ENCODE peak calls at places on chromosomes 3 and 15, in five cellular contexts. I, S, G, N and D are unnamed samples.

GRCh38 chr3:156449712-156450574 is 105.0 kb downstream of the SSR3 start:
- DNase-seq in I (no peak), S (no peak), G (no peak), N (no peak), D (no peak)

GRCh38 chr15:100131321-100132224 is 210.2 kb downstream of the ADAMTS17 start:
- DNase-seq in I (no peak), S (no peak), G (no peak), N (peak), D (no peak)

GRCh38 chr3:183253961-183254815 is 1.1 kb downstream of the B3GNT5 start:
- DNase-seq in I (peak), S (peak), G (peak), N (peak), D (peak)

GRCh38 chr3:185744997-185745843 is 79.6 kb downstream of the IGF2BP2 start:
- DNase-seq in I (no peak), S (no peak), G (no peak), N (no peak), D (peak)

GRCh38 chr15:50107591-50108408 is 11.2 kb downstream of the ATP8B4 start:
- DNase-seq in I (no peak), S (peak), G (no peak), N (peak), D (peak)

GRCh38 chr15:68201879-68202261 is 3.3 kb downstream of the CALML4 start:
- DNase-seq in I (no peak), S (no peak), G (no peak), N (no peak), D (no peak)

GRCh38 chr15:83692820-83693581 is 39.1 kb downstream of the ADAMTSL3 start:
- DNase-seq in I (peak), S (no peak), G (no peak), N (no peak), D (no peak)

GRCh38 chr15:86327230-86327865 is 247.7 kb downstream of the AGBL1 start:
- DNase-seq in I (no peak), S (no peak), G (no peak), N (no peak), D (no peak)

GRCh38 chr3:63067999-63068645 is 192.9 kb upstream of the CADPS start:
- DNase-seq in I (no peak), S (no peak), G (no peak), N (no peak), D (peak)

GRCh38 chr3:126517291-126517951 is at the start of gene UROC1:
- DNase-seq in I (no peak), S (peak), G (no peak), N (no peak), D (no peak)

GRCh38 chr15:60070838-60071493 is 66.9 kb downstream of the FOXB1 start:
- DNase-seq in I (no peak), S (no peak), G (no peak), N (no peak), D (no peak)

GRCh38 chr15:22868495-22868894 is 30.0 kb downstream of the NIPA2 start:
- DNase-seq in I (no peak), S (no peak), G (no peak), N (no peak), D (no peak)

GRCh38 chr3:183317886-183318845 is 65.1 kb downstream of the B3GNT5 start:
- DNase-seq in I (no peak), S (no peak), G (no peak), N (no peak), D (no peak)

GRCh38 chr3:131501949-131502348 is 822 bp downstream of the MRPL3 start:
- DNase-seq in I (no peak), S (no peak), G (no peak), N (no peak), D (no peak)

GRCh38 chr15:69595009-69595825 is 142.6 kb downstream of the RPLP1 start:
- DNase-seq in I (peak), S (no peak), G (no peak), N (peak), D (no peak)

GRCh38 chr3:136957751-136958288 is at the start of gene IL20RB:
- DNase-seq in I (no peak), S (no peak), G (no peak), N (no peak), D (no peak)

GRCh38 chr3:40211579-40211978 is 97.9 kb upstream of the EIF1B start:
- DNase-seq in I (no peak), S (no peak), G (no peak), N (no peak), D (no peak)

GRCh38 chr15:98002874-98003273 is 42.4 kb downstream of the ARRDC4 start:
- DNase-seq in I (no peak), S (no peak), G (no peak), N (no peak), D (no peak)

GRCh38 chr15:78909791-78910228 is 35.0 kb downstream of the CTSH start:
- DNase-seq in I (no peak), S (no peak), G (peak), N (no peak), D (no peak)

GRCh38 chr15:67839358-67839928 is 402 bp downstream of the RNU6-1 start:
- DNase-seq in I (no peak), S (peak), G (peak), N (no peak), D (no peak)

GRCh38 chr15:94576889-94577533 is 345.6 kb downstream of the MCTP2 start:
- DNase-seq in I (no peak), S (no peak), G (no peak), N (peak), D (no peak)

GRCh38 chr3:58577269-58577821 is at the start of gene FAM107A:
- DNase-seq in I (peak), S (peak), G (peak), N (peak), D (no peak)

GRCh38 chr3:132660056-132660744 is at the start of gene UBA5:
- DNase-seq in I (peak), S (peak), G (peak), N (peak), D (peak)

GRCh38 chr15:43792761-43793493 is 807 bp downstream of the SERF2 start:
- DNase-seq in I (no peak), S (peak), G (peak), N (no peak), D (no peak)

GRCh38 chr15:34203936-34204335 is 6.0 kb downstream of the KATNBL1 start:
- DNase-seq in I (no peak), S (no peak), G (no peak), N (no peak), D (no peak)

GRCh38 chr3:117688583-117688982 is 979.0 kb downstream of the TUSC7 start:
- DNase-seq in I (no peak), S (no peak), G (no peak), N (peak), D (no peak)

GRCh38 chr15:96268421-96269204 is 61.9 kb upstream of the NR2F2 start:
- DNase-seq in I (no peak), S (no peak), G (no peak), N (no peak), D (no peak)

GRCh38 chr3:102471001-102471400 is 36.2 kb downstream of the ZPLD1 start:
- DNase-seq in I (no peak), S (no peak), G (no peak), N (no peak), D (no peak)

GRCh38 chr3:187586226-187586625 is 84.0 kb downstream of the SST start:
- DNase-seq in I (no peak), S (no peak), G (no peak), N (no peak), D (no peak)

GRCh38 chr3:66470956-66471686 is 29.7 kb downstream of the LRIG1 start:
- DNase-seq in I (no peak), S (no peak), G (no peak), N (no peak), D (no peak)

GRCh38 chr3:66468016-66468735 is 32.6 kb downstream of the LRIG1 start:
- DNase-seq in I (no peak), S (no peak), G (no peak), N (no peak), D (no peak)

GRCh38 chr3:66466606-66467270 is 34.1 kb downstream of the LRIG1 start:
- DNase-seq in I (no peak), S (no peak), G (no peak), N (no peak), D (no peak)

GRCh38 chr3:66470285-66470684 is 30.5 kb downstream of the LRIG1 start:
- DNase-seq in I (no peak), S (no peak), G (no peak), N (no peak), D (no peak)

GRCh38 chr3:66469220-66469640 is 31.6 kb downstream of the LRIG1 start:
- DNase-seq in I (no peak), S (no peak), G (no peak), N (no peak), D (peak)
- TF ChIP-seq POLR2A in I (no peak), S (no peak), G (no peak), N (no peak), D (no peak)

GRCh38 chr3:32570426-32571191 is at the start of gene DYNC1LI1:
- DNase-seq in I (peak), S (peak), G (peak), N (peak), D (peak)
- TF ChIP-seq POLR2A in I (peak), S (peak), G (peak), N (no peak), D (peak)

GRCh38 chr3:70042683-70043082 is 43.1 kb downstream of the SAMMSON start:
- DNase-seq in I (no peak), S (no peak), G (no peak), N (no peak), D (no peak)

GRCh38 chr3:70038671-70039070 is 39.1 kb downstream of the SAMMSON start:
- DNase-seq in I (no peak), S (no peak), G (no peak), N (no peak), D (no peak)

DNA sequence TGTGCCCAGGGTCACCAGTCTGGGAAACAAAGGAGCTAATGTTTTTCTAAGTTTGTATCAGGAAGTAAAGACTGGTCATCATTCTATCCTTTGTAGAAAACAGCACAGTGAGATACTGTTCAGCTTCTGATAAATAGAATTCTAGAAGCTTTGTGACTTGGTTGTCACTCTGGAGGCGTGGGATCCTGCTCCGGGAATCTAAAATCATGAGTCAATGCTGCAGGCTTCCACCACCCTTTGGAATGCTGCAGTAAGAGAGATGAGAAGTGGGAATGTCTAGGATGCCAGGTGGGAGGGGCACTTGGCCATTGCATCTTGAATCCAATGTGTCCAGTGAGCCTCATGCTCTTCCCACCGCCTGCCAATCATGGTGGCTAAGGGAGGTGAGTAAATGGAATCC is 40.9 kb downstream of the SAMMSON start:
- DNase-seq in I (no peak), S (no peak), G (no peak), N (no peak), D (no peak)
- TF ChIP-seq POLR2A in I (no peak), S (no peak), G (no peak), N (no peak), D (no peak)

DNA sequence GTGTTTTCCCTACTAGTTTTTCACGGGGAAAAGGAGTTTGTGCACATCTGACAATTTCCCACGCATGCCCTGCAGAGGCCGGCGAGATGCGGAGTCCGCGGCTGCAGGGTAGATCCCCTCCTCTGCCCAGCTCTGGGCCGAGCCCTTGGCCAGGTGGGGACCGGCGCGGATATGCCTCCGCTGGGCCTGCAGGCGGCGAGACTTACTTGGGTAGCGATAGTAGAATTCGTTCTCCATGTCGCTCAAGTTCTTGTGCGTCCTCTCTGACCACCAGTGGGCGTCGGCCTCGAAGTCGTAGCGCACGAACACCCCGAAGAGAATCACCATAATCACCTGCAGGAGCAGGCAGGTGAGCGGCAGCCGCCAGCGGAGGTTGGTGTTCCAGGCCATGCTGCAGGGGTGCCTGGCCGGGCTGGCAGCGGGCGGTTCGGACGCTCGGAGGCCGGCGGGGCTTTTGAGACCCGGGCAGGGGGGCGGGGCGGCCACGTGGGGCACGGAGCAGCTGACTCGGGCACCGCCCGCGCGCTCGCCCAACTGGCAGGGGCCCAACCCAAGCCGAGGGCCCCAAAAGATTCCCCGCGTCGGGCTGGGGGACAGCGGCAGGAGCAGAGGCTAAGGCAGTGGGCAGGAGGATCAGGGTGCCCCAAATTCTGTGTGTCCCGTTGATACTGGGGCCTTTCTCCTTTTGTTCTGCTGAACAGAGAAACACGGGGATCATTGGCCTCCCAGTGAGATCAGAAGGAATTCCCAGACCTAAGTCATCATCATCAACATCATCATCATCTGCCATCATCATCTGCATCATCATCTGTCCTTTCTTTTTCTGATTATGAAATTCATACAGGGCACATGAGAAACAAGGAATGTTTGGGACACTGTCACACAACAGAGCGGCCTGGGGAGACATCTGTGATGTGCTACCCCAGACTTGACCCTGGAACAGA is at the start of gene RHCG:
- DNase-seq in I (no peak), S (no peak), G (no peak), N (no peak), D (no peak)
- TF ChIP-seq POLR2A in I (no peak), S (no peak), G (no peak), N (no peak), D (no peak)

DNA sequence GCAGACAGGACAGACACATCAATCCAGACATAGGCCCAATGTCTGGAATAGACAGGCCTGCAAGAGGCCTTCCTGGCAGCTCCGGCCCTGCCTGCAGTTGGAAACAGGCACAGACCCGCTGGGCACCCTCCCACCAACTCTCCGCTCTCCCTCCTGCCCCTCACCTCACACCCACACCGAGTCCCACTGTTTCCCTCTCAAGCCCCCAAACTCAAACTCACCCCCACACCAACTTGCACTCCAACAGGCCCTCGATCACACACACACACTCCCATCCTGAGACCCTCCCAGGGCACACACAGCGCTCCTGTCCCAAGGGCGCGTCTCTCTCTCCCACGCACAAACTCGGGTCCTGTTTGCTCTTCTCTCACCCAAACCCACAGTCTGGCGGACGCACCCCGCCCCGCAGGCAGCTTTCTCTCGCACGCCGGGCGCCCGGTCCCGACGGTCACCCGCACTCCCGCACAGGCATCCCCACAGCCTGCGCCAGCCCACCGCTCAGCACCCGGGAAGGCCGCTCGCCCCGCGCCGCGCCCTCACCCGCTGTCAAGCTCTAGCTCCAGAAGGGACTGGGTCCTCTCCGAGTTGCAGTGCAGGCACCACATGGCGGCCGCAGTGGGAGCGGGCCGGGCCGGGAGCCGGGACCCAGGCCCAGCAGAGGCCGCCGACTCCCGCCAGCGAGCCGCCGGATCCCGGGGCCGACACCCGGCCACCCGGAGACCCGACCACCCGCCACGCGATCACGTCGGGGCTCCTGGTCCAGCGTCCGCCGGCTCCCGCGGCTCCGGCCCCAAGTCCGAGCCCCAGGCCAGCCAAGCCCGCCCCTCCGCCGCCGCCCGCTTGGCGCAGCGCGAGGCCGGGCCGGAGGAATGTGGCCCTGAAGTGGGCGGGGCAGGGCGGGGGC is 106.1 kb downstream of the IQSEC1 start:
- DNase-seq in I (no peak), S (no peak), G (peak), N (no peak), D (no peak)
- TF ChIP-seq POLR2A in I (peak), S (no peak), G (peak), N (no peak), D (no peak)

GRCh38 chr3:55333923-55334322 is 153.2 kb downstream of the WNT5A start:
- DNase-seq in I (no peak), S (no peak), G (no peak), N (no peak), D (no peak)
- TF ChIP-seq POLR2A in I (no peak), S (no peak), G (no peak), N (no peak), D (no peak)